ENCODE peak calls at places on chromosomes 16 and 17, in six cellular contexts. F, E, G, Q, M and V are unnamed samples.

GRCh38 chr17:71975331-71975801 is 145.5 kb upstream of the SOX9 start:
- DNase-seq in F (no peak), M (no peak), G (no peak), E (no peak), Q (no peak), V (no peak)

GRCh38 chr17:63549289-63549945 is 860 bp upstream of the DCAF7 start:
- DNase-seq in Q (no peak), E (no peak), M (no peak), F (no peak), G (no peak), V (no peak)

GRCh38 chr17:83152221-83152744 is 72.9 kb downstream of the METRNL start:
- DNase-seq in Q (no peak), E (no peak), M (no peak), F (no peak), G (no peak), V (no peak)

GRCh38 chr17:6471531-6472465 is 27.5 kb downstream of the PIMREG start:
- DNase-seq in F (no peak), M (no peak), Q (no peak), E (peak), G (no peak), V (no peak)

GRCh38 chr16:84483882-84484565 is 20.4 kb downstream of the MEAK7 start:
- DNase-seq in F (no peak), G (no peak), Q (no peak), E (no peak), M (no peak), V (no peak)

GRCh38 chr16:69924777-69925191 is 26.4 kb upstream of the CLEC18A start:
- DNase-seq in M (peak), G (no peak), E (no peak), Q (no peak), F (no peak), V (no peak)

GRCh38 chr17:80879723-80880649 is 111.7 kb upstream of the CHMP6 start:
- DNase-seq in M (no peak), Q (no peak), E (no peak), F (no peak), G (no peak), V (no peak)

GRCh38 chr17:56817066-56817465 is 16.7 kb downstream of the C17orf67 start:
- DNase-seq in G (no peak), M (no peak), Q (no peak), F (no peak), E (no peak), V (no peak)

GRCh38 chr17:31558748-31559646 is 167.5 kb downstream of the RAB11FIP4 start:
- DNase-seq in Q (no peak), E (peak), M (peak), F (no peak), G (peak), V (peak)

GRCh38 chr16:28218109-28218508 is 6.3 kb upstream of the XPO6 start:
- DNase-seq in F (no peak), Q (no peak), M (peak), E (peak), G (no peak), V (peak)

GRCh38 chr17:8556074-8556473 is 74.5 kb downstream of the MYH10 start:
- DNase-seq in F (no peak), E (no peak), G (no peak), M (no peak), Q (no peak), V (no peak)

GRCh38 chr16:86018487-86018886 is 119.5 kb downstream of the IRF8 start:
- DNase-seq in Q (no peak), E (no peak), M (no peak), G (no peak), F (no peak), V (no peak)

GRCh38 chr17:1147664-1148063 is 32.1 kb downstream of the ABR start:
- DNase-seq in E (no peak), M (peak), F (no peak), Q (peak), G (no peak), V (no peak)
- TF ChIP-seq POLR2AphosphoS5 in E (no peak), M (no peak), F (no peak), Q (no peak), G (no peak), V (no peak)

DNA sequence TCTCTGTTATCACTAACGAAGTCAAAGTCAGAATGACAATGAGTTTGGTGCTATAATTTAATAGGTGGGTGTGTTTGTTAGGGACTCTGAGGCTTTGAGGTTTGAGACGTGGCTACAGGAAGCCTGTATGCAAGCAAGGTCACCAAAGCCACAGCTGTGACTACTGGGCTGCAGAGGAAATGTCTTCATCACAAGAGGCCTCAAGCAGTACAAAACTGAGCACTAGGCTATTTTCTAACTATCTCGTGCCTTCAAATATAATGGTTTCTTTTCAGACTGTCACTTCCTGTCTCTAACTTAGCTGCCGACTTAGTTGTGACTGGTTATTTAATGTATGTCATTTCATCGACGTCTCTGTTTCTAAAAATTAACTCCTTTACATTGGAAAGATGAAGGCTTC is 141.2 kb downstream of the AATF start:
- DNase-seq in F (peak), E (no peak), G (no peak), Q (no peak), M (no peak), V (peak)
- TF ChIP-seq TAF1 in F (no peak), E (no peak), G (no peak), Q (no peak), M (no peak), V (no peak)

DNA sequence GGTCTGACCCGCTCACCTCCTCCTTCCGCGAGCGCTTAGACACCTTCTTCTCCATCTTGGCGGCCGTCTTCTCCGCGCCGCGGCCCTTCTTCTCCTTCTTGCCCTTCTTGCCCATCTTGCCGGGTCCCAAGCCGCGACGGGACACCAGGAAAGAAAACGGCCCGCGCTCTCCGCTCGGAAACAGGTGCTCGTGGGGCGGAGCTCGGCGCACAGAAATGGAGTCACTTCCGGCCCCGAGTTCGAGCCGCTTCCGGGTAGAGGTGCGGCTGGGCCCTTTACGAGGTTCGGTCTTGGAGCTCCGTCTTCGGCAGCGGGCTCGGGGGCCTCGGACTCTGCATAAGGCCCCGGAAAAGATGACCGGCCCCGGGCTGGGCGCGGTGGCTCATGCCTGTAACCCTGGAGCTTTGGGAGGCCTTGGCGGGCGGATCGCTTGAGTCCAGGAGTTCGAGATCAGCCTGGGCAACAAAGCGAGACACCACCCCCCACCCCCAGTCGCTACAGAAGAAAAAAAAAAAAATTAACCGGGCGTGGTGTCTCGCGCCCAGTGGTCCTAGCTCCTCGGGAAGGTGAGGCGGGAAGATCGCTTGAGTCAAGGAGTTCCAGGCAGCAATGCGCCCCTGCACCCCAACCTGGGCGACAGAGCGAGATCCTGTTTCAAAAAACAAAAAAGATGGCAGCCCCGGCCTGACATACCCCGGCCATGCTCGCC is at the start of gene KLHDC4:
- DNase-seq in G (peak), F (peak), M (peak), Q (peak), E (peak), V (peak)
- TF ChIP-seq POLR2A in G (peak), F (peak), M (peak), Q (peak), E (peak), V (peak)

DNA sequence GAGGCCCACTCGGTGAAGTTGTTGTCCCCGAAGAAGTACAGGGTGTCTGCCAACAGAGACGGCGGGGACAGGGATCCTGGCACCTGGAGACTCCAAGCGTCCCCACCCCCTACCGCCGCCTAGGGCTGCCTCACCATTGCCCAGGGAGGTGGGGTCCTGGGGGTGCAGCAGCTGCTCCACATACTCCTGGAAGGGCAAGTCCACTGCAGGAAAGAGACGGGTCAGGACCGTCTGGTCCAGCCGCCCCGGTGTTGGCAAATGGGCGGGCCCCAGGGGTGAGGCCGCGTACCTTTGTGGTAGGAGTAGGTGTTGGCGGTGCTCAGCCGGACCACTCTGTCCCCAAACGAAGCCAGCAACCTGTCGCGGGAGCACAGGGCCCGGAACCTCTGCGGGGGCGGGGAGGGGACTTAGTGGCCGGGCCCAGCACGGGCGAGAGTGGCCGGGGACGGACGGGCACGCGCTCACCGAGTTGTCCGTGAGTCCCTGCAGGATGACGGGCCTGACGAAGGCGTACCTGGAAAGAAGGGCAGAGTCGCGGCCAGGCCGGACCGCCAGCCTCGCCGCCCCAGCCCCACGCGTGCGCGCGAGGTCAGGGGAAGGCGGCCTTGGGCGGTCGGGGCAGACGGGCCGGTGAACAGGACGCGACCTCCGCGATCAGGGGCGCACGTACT is 603 bp downstream of the JMJD8 start:
- DNase-seq in M (no peak), G (no peak), Q (no peak), E (no peak), F (no peak), V (no peak)
- TF ChIP-seq POLR2AphosphoS5 in M (no peak), G (no peak), Q (no peak), E (no peak), F (no peak), V (no peak)